ENCODE peak calls at places on chromosomes 1 and 21, in nine cellular contexts. One of them, this sample, is unnamed.

GRCh38 chr1:177937931-177938330 is 31.9 kb downstream of the SEC16B start:
- DNase-seq in endodermal cell: no peak
- DNase-seq in aorta: no peak
- DNase-seq in LNCaP clone FGC: no peak
- DNase-seq in fibroblast of mammary gland: peak; percentile 60
- DNase-seq in pancreas: no peak
- DNase-seq in HCT116: no peak
- DNase-seq in mesenchymal stem cell: peak; percentile 20
- DNase-seq in heart left ventricle: no peak
- DNase-seq in this sample: no peak

GRCh38 chr1:59367269-59368006 is 70.5 kb downstream of the FGGY start:
- DNase-seq in endodermal cell: peak; percentile 46
- DNase-seq in aorta: peak; percentile 81
- DNase-seq in LNCaP clone FGC: no peak
- DNase-seq in fibroblast of mammary gland: peak; percentile 95
- DNase-seq in pancreas: no peak
- DNase-seq in HCT116: no peak
- DNase-seq in mesenchymal stem cell: peak; percentile 89
- DNase-seq in heart left ventricle: peak; percentile 66
- DNase-seq in this sample: peak; percentile 93

GRCh38 chr1:183956559-183957188 is 80.9 kb downstream of the COLGALT2 start:
- DNase-seq in endodermal cell: no peak
- DNase-seq in aorta: no peak
- DNase-seq in LNCaP clone FGC: no peak
- DNase-seq in fibroblast of mammary gland: peak; percentile 88
- DNase-seq in pancreas: no peak
- DNase-seq in HCT116: peak; percentile 22
- DNase-seq in mesenchymal stem cell: peak; percentile 91
- DNase-seq in heart left ventricle: no peak
- DNase-seq in this sample: peak; percentile 68

GRCh38 chr1:69263982-69264381 is 303.7 kb upstream of the LRRC7 start:
- DNase-seq in endodermal cell: no peak
- DNase-seq in aorta: peak; percentile 55
- DNase-seq in LNCaP clone FGC: no peak
- DNase-seq in fibroblast of mammary gland: peak; percentile 59
- DNase-seq in pancreas: peak; percentile 4
- DNase-seq in HCT116: no peak
- DNase-seq in mesenchymal stem cell: peak; percentile 66
- DNase-seq in heart left ventricle: no peak
- DNase-seq in this sample: peak; percentile 54

GRCh38 chr1:62765981-62766380 is 18.0 kb upstream of the ATG4C start:
- DNase-seq in endodermal cell: no peak
- DNase-seq in aorta: no peak
- DNase-seq in LNCaP clone FGC: no peak
- DNase-seq in fibroblast of mammary gland: no peak
- DNase-seq in pancreas: no peak
- DNase-seq in HCT116: no peak
- DNase-seq in mesenchymal stem cell: no peak
- DNase-seq in heart left ventricle: no peak
- DNase-seq in this sample: no peak

GRCh38 chr1:70314706-70315304 is 39.7 kb downstream of the ANKRD13C start:
- DNase-seq in endodermal cell: no peak
- DNase-seq in aorta: no peak
- DNase-seq in LNCaP clone FGC: no peak
- DNase-seq in fibroblast of mammary gland: no peak
- DNase-seq in pancreas: no peak
- DNase-seq in HCT116: no peak
- DNase-seq in mesenchymal stem cell: no peak
- DNase-seq in heart left ventricle: no peak
- DNase-seq in this sample: no peak

GRCh38 chr1:1616045-1616821 is 933 bp downstream of the MIB2 start:
- DNase-seq in endodermal cell: peak; percentile 68
- DNase-seq in aorta: peak; percentile 62
- DNase-seq in LNCaP clone FGC: no peak
- DNase-seq in fibroblast of mammary gland: peak; percentile 11
- DNase-seq in pancreas: peak; percentile 50
- DNase-seq in HCT116: no peak
- DNase-seq in mesenchymal stem cell: peak; percentile 56
- DNase-seq in heart left ventricle: peak; percentile 58
- DNase-seq in this sample: no peak

GRCh38 chr1:220956861-220957605 is 77.8 kb downstream of the HLX start:
- DNase-seq in endodermal cell: no peak
- DNase-seq in aorta: peak; percentile 53
- DNase-seq in LNCaP clone FGC: no peak
- DNase-seq in fibroblast of mammary gland: peak; percentile 100
- DNase-seq in pancreas: no peak
- DNase-seq in HCT116: no peak
- DNase-seq in mesenchymal stem cell: peak; percentile 98
- DNase-seq in heart left ventricle: peak; percentile 43
- DNase-seq in this sample: peak; percentile 98

GRCh38 chr1:20443703-20444587 is 42.1 kb downstream of the CAMK2N1 start:
- DNase-seq in endodermal cell: no peak
- DNase-seq in aorta: no peak
- DNase-seq in LNCaP clone FGC: no peak
- DNase-seq in fibroblast of mammary gland: no peak
- DNase-seq in pancreas: no peak
- DNase-seq in HCT116: no peak
- DNase-seq in mesenchymal stem cell: no peak
- DNase-seq in heart left ventricle: no peak
- DNase-seq in this sample: no peak

GRCh38 chr1:2404890-2405511 is 7.4 kb downstream of the PEX10 start:
- DNase-seq in endodermal cell: no peak
- DNase-seq in aorta: no peak
- DNase-seq in LNCaP clone FGC: no peak
- DNase-seq in fibroblast of mammary gland: peak; percentile 38
- DNase-seq in pancreas: no peak
- DNase-seq in HCT116: no peak
- DNase-seq in mesenchymal stem cell: peak; percentile 28
- DNase-seq in heart left ventricle: no peak
- DNase-seq in this sample: no peak

GRCh38 chr1:79745928-79746327 is 739.4 kb upstream of the ADGRL4 start:
- DNase-seq in endodermal cell: no peak
- DNase-seq in aorta: no peak
- DNase-seq in LNCaP clone FGC: peak; percentile 73
- DNase-seq in fibroblast of mammary gland: peak; percentile 4
- DNase-seq in pancreas: no peak
- DNase-seq in HCT116: no peak
- DNase-seq in mesenchymal stem cell: no peak
- DNase-seq in heart left ventricle: no peak
- DNase-seq in this sample: no peak

GRCh38 chr1:33792651-33793050 is 71.2 kb upstream of the HMGB4 start:
- DNase-seq in endodermal cell: no peak
- DNase-seq in aorta: no peak
- DNase-seq in LNCaP clone FGC: no peak
- DNase-seq in fibroblast of mammary gland: no peak
- DNase-seq in pancreas: no peak
- DNase-seq in HCT116: no peak
- DNase-seq in mesenchymal stem cell: no peak
- DNase-seq in heart left ventricle: no peak
- DNase-seq in this sample: no peak

GRCh38 chr1:15304708-15305326 is 57.8 kb downstream of the FHAD1 start:
- DNase-seq in endodermal cell: peak; percentile 90
- DNase-seq in aorta: no peak
- DNase-seq in LNCaP clone FGC: no peak
- DNase-seq in fibroblast of mammary gland: peak; percentile 49
- DNase-seq in pancreas: peak; percentile 57
- DNase-seq in HCT116: peak; percentile 26
- DNase-seq in mesenchymal stem cell: peak; percentile 59
- DNase-seq in heart left ventricle: no peak
- DNase-seq in this sample: no peak

GRCh38 chr1:174982971-174983689 is 16.6 kb upstream of the CACYBP start:
- DNase-seq in endodermal cell: no peak
- DNase-seq in aorta: no peak
- DNase-seq in LNCaP clone FGC: no peak
- DNase-seq in fibroblast of mammary gland: peak; percentile 67
- DNase-seq in pancreas: no peak
- DNase-seq in HCT116: peak; percentile 36
- DNase-seq in mesenchymal stem cell: peak; percentile 68
- DNase-seq in heart left ventricle: no peak
- DNase-seq in this sample: no peak

GRCh38 chr1:109391161-109391556 is 6.6 kb downstream of the SORT1 start:
- DNase-seq in endodermal cell: no peak
- DNase-seq in aorta: no peak
- DNase-seq in LNCaP clone FGC: no peak
- DNase-seq in fibroblast of mammary gland: peak; percentile 48
- DNase-seq in pancreas: no peak
- DNase-seq in HCT116: no peak
- DNase-seq in mesenchymal stem cell: peak; percentile 29
- DNase-seq in heart left ventricle: no peak
- DNase-seq in this sample: no peak
- H3K4me3 ChIP-seq in endodermal cell: no peak overlapping the region
- H3K4me3 ChIP-seq in aorta: peak overlapping the region; percentile 36
- H3K4me3 ChIP-seq in LNCaP clone FGC: no peak overlapping the region
- H3K4me3 ChIP-seq in fibroblast of mammary gland: no peak overlapping the region
- H3K4me3 ChIP-seq in pancreas: no peak overlapping the region
- H3K4me3 ChIP-seq in HCT116: no peak overlapping the region
- H3K4me3 ChIP-seq in mesenchymal stem cell: peak overlapping the region; percentile 65
- H3K4me3 ChIP-seq in heart left ventricle: no peak overlapping the region
- H3K4me3 ChIP-seq in this sample: no peak overlapping the region

GRCh38 chr21:46187251-46187650 is 3.0 kb upstream of the SPATC1L start:
- DNase-seq in endodermal cell: no peak
- DNase-seq in aorta: peak; percentile 42
- DNase-seq in LNCaP clone FGC: no peak
- DNase-seq in fibroblast of mammary gland: no peak
- DNase-seq in pancreas: no peak
- DNase-seq in HCT116: no peak
- DNase-seq in mesenchymal stem cell: no peak
- DNase-seq in heart left ventricle: no peak
- DNase-seq in this sample: no peak

GRCh38 chr21:46184625-46185555 is 631 bp upstream of the SPATC1L start:
- DNase-seq in endodermal cell: peak; percentile 96
- DNase-seq in aorta: peak; percentile 93
- DNase-seq in LNCaP clone FGC: peak; percentile 67
- DNase-seq in fibroblast of mammary gland: peak; percentile 62
- DNase-seq in pancreas: peak; percentile 77
- DNase-seq in HCT116: peak; percentile 8
- DNase-seq in mesenchymal stem cell: peak; percentile 94
- DNase-seq in heart left ventricle: peak; percentile 92
- DNase-seq in this sample: peak; percentile 56

GRCh38 chr21:46187814-46188213 is 3.6 kb upstream of the SPATC1L start:
- DNase-seq in endodermal cell: no peak
- DNase-seq in aorta: peak; percentile 6
- DNase-seq in LNCaP clone FGC: no peak
- DNase-seq in fibroblast of mammary gland: no peak
- DNase-seq in pancreas: no peak
- DNase-seq in HCT116: no peak
- DNase-seq in mesenchymal stem cell: no peak
- DNase-seq in heart left ventricle: no peak
- DNase-seq in this sample: no peak

GRCh38 chr21:46183910-46184624 is at the start of gene SPATC1L:
- DNase-seq in endodermal cell: peak; percentile 84
- DNase-seq in aorta: peak; percentile 82
- DNase-seq in LNCaP clone FGC: peak; percentile 39
- DNase-seq in fibroblast of mammary gland: peak; percentile 36
- DNase-seq in pancreas: peak; percentile 42
- DNase-seq in HCT116: no peak
- DNase-seq in mesenchymal stem cell: peak; percentile 86
- DNase-seq in heart left ventricle: peak; percentile 83
- DNase-seq in this sample: peak; percentile 57

GRCh38 chr21:46185717-46186116 is 1.5 kb upstream of the SPATC1L start:
- DNase-seq in endodermal cell: no peak
- DNase-seq in aorta: peak; percentile 24
- DNase-seq in LNCaP clone FGC: no peak
- DNase-seq in fibroblast of mammary gland: no peak
- DNase-seq in pancreas: no peak
- DNase-seq in HCT116: no peak
- DNase-seq in mesenchymal stem cell: no peak
- DNase-seq in heart left ventricle: no peak
- DNase-seq in this sample: no peak
- H3K4me3 ChIP-seq in endodermal cell: peak overlapping the region; percentile 99
- H3K4me3 ChIP-seq in aorta: no peak overlapping the region
- H3K4me3 ChIP-seq in LNCaP clone FGC: no peak overlapping the region
- H3K4me3 ChIP-seq in fibroblast of mammary gland: no peak overlapping the region
- H3K4me3 ChIP-seq in pancreas: no peak overlapping the region
- H3K4me3 ChIP-seq in HCT116: no peak overlapping the region
- H3K4me3 ChIP-seq in mesenchymal stem cell: peak overlapping the region; percentile 90
- H3K4me3 ChIP-seq in heart left ventricle: no peak overlapping the region
- H3K4me3 ChIP-seq in this sample: no peak overlapping the region

GRCh38 chr21:14993072-14993471 is 71.7 kb downstream of the NRIP1 start:
- DNase-seq in endodermal cell: no peak
- DNase-seq in aorta: no peak
- DNase-seq in LNCaP clone FGC: no peak
- DNase-seq in fibroblast of mammary gland: no peak
- DNase-seq in pancreas: no peak
- DNase-seq in HCT116: no peak
- DNase-seq in mesenchymal stem cell: no peak
- DNase-seq in heart left ventricle: no peak
- DNase-seq in this sample: no peak
- H3K4me3 ChIP-seq in endodermal cell: no peak overlapping the region
- H3K4me3 ChIP-seq in aorta: no peak overlapping the region
- H3K4me3 ChIP-seq in LNCaP clone FGC: no peak overlapping the region
- H3K4me3 ChIP-seq in fibroblast of mammary gland: no peak overlapping the region
- H3K4me3 ChIP-seq in pancreas: no peak overlapping the region
- H3K4me3 ChIP-seq in HCT116: no peak overlapping the region
- H3K4me3 ChIP-seq in mesenchymal stem cell: no peak overlapping the region
- H3K4me3 ChIP-seq in heart left ventricle: no peak overlapping the region
- H3K4me3 ChIP-seq in this sample: no peak overlapping the region

GRCh38 chr1:201888282-201889033 is at the start of gene SHISA4:
- DNase-seq in endodermal cell: peak; percentile 88
- DNase-seq in aorta: peak; percentile 90
- DNase-seq in LNCaP clone FGC: peak; percentile 59
- DNase-seq in fibroblast of mammary gland: peak; percentile 29
- DNase-seq in pancreas: peak; percentile 76
- DNase-seq in HCT116: peak; percentile 51
- DNase-seq in mesenchymal stem cell: peak; percentile 73
- DNase-seq in heart left ventricle: peak; percentile 91
- DNase-seq in this sample: no peak
- H3K4me3 ChIP-seq in endodermal cell: peak within 1 kb of the TSS; percentile 76
- H3K4me3 ChIP-seq in aorta: peak within 1 kb of the TSS; percentile 49
- H3K4me3 ChIP-seq in LNCaP clone FGC: peak within 1 kb of the TSS; percentile 65
- H3K4me3 ChIP-seq in fibroblast of mammary gland: peak within 1 kb of the TSS; percentile 67
- H3K4me3 ChIP-seq in pancreas: peak within 1 kb of the TSS; percentile 54
- H3K4me3 ChIP-seq in HCT116: peak within 1 kb of the TSS; percentile 71
- H3K4me3 ChIP-seq in mesenchymal stem cell: peak within 1 kb of the TSS; percentile 86
- H3K4me3 ChIP-seq in heart left ventricle: peak within 1 kb of the TSS; percentile 76
- H3K4me3 ChIP-seq in this sample: peak within 1 kb of the TSS; percentile 71

This sample was measured in skeletal muscle cell.